ENCODE peak calls at places on chromosome 10, in five cellular contexts. J is CD4-positive, alpha-beta T cell; F is A172; Z is CD8-positive, alpha-beta memory T cell; I is stimulated activated CD4-positive, alpha-beta T cell treated with anti-CD3 and anti-CD28 coated beads, TNF-alpha, amount 100 ng/mL, for 24 hours. S is an unnamed sample.
A peak's percentile ranks its signal among the peaks of the same experiment; 100 is the strongest.

GRCh38 chr10:72322280-72323058 is 32.2 kb downstream of the DNAJB12 start:
- DNase-seq in J (no peak), F (no peak), Z (peak; percentile 21), I (no peak), S (no peak)

GRCh38 chr10:61063911-61064310 is 119.9 kb upstream of the RHOBTB1 start:
- DNase-seq in J (no peak), F (no peak), Z (no peak), I (no peak), S (no peak)

GRCh38 chr10:130510755-130511154 is 374.6 kb downstream of the GLRX3 start:
- DNase-seq in J (no peak), F (no peak), Z (no peak), I (no peak), S (no peak)

GRCh38 chr10:5896765-5897340 is 6.8 kb downstream of the FBH1 start:
- DNase-seq in J (no peak), F (no peak), Z (no peak), I (no peak), S (no peak)

GRCh38 chr10:99431190-99431549 is 746 bp upstream of the GOT1 start:
- DNase-seq in J (no peak), F (peak; percentile 55), Z (no peak), I (peak; percentile 15), S (peak; percentile 47)

GRCh38 chr10:34768261-34768971 is 46.7 kb downstream of the PARD3 start:
- DNase-seq in J (no peak), F (peak; percentile 79), Z (no peak), I (no peak), S (no peak)

GRCh38 chr10:3468919-3469638 is 296.5 kb upstream of the PITRM1 start:
- DNase-seq in J (no peak), F (peak; percentile 86), Z (no peak), I (peak; percentile 16), S (peak; percentile 63)

GRCh38 chr10:124157286-124157685 is 63.9 kb upstream of the CHST15 start:
- DNase-seq in J (no peak), F (no peak), Z (no peak), I (no peak), S (no peak)

GRCh38 chr10:78981257-78981969 is 87.4 kb upstream of the ZMIZ1 start:
- DNase-seq in J (no peak), F (no peak), Z (no peak), I (peak; percentile 3), S (no peak)

GRCh38 chr10:29343607-29344038 is 54.8 kb downstream of the LYZL1 start:
- DNase-seq in J (no peak), F (no peak), Z (no peak), I (no peak), S (no peak)

GRCh38 chr10:4670737-4671136 is 155.3 kb upstream of the AKR1E2 start:
- DNase-seq in J (no peak), F (peak; percentile 87), Z (no peak), I (no peak), S (peak; percentile 43)

GRCh38 chr10:80202934-80203834 is 2.2 kb downstream of the ANXA11 start:
- DNase-seq in J (peak; percentile 51), F (peak; percentile 94), Z (peak; percentile 45), I (peak; percentile 64), S (peak; percentile 95)

GRCh38 chr10:78000956-78001472 is 28.3 kb downstream of the POLR3A start:
- DNase-seq in J (no peak), F (no peak), Z (no peak), I (no peak), S (no peak)

GRCh38 chr10:58513189-58514101 is 773 bp downstream of the BICC1 start:
- DNase-seq in J (no peak), F (no peak), Z (no peak), I (no peak), S (peak; percentile 21)

GRCh38 chr10:108250954-108251620 is 1086.6 kb upstream of the SORCS1 start:
- DNase-seq in J (no peak), F (peak; percentile 60), Z (no peak), I (no peak), S (no peak)